ENCODE peak calls at places on chromosomes 16 and 17, in four cellular contexts. One of them, this sample, is unnamed.
A peak's percentile ranks its signal among the peaks of the same experiment; 100 is the strongest.

GRCh38 chr17:67606896-67607604 is 110.7 kb upstream of the NOL11 start:
- DNase-seq in heart left ventricle: no peak
- DNase-seq in left ventricle myocardium inferior: no peak
- DNase-seq in GM23248: no peak
- DNase-seq in this sample: no peak

GRCh38 chr16:58451945-58452401 is 48.0 kb upstream of the NDRG4 start:
- DNase-seq in heart left ventricle: no peak
- DNase-seq in left ventricle myocardium inferior: no peak
- DNase-seq in GM23248: peak; percentile 52
- DNase-seq in this sample: no peak

GRCh38 chr16:4962716-4963115 is 4.6 kb downstream of the SEC14L5 start:
- DNase-seq in heart left ventricle: no peak
- DNase-seq in left ventricle myocardium inferior: no peak
- DNase-seq in GM23248: no peak
- DNase-seq in this sample: no peak

GRCh38 chr16:57815987-57816745 is 13.9 kb upstream of the KIFC3 start:
- DNase-seq in heart left ventricle: peak; percentile 89
- DNase-seq in left ventricle myocardium inferior: peak; percentile 88
- DNase-seq in GM23248: peak; percentile 97
- DNase-seq in this sample: peak; percentile 97

GRCh38 chr17:14919580-14920160 is 345.5 kb downstream of the PMP22 start:
- DNase-seq in heart left ventricle: no peak
- DNase-seq in left ventricle myocardium inferior: no peak
- DNase-seq in GM23248: no peak
- DNase-seq in this sample: no peak

GRCh38 chr16:54506691-54507090 is 220.1 kb upstream of the IRX3 start:
- DNase-seq in heart left ventricle: no peak
- DNase-seq in left ventricle myocardium inferior: no peak
- DNase-seq in GM23248: no peak
- DNase-seq in this sample: no peak

GRCh38 chr16:11671676-11672075 is 3.4 kb downstream of the SNN start:
- DNase-seq in heart left ventricle: no peak
- DNase-seq in left ventricle myocardium inferior: no peak
- DNase-seq in GM23248: no peak
- DNase-seq in this sample: peak; percentile 48

GRCh38 chr17:15946611-15947120 is 1.7 kb downstream of the ADORA2B start:
- DNase-seq in heart left ventricle: no peak
- DNase-seq in left ventricle myocardium inferior: no peak
- DNase-seq in GM23248: peak; percentile 28
- DNase-seq in this sample: no peak

GRCh38 chr16:22306788-22307187 is 9.6 kb downstream of the POLR3E start:
- DNase-seq in heart left ventricle: no peak
- DNase-seq in left ventricle myocardium inferior: no peak
- DNase-seq in GM23248: no peak
- DNase-seq in this sample: no peak

GRCh38 chr16:23423496-23424049 is 29.4 kb downstream of the COG7 start:
- DNase-seq in heart left ventricle: peak; percentile 76
- DNase-seq in left ventricle myocardium inferior: peak; percentile 49
- DNase-seq in GM23248: peak; percentile 88
- DNase-seq in this sample: peak; percentile 78

GRCh38 chr17:75008373-75008772 is 4.1 kb upstream of the MRPL58 start:
- DNase-seq in heart left ventricle: no peak
- DNase-seq in left ventricle myocardium inferior: no peak
- DNase-seq in GM23248: no peak
- DNase-seq in this sample: no peak

GRCh38 chr17:63095459-63095858 is 129.4 kb downstream of the TANC2 start:
- DNase-seq in heart left ventricle: no peak
- DNase-seq in left ventricle myocardium inferior: no peak
- DNase-seq in GM23248: peak; percentile 4
- DNase-seq in this sample: no peak

GRCh38 chr16:60675022-60675421 is 1361.2 kb downstream of the CDH8 start:
- DNase-seq in heart left ventricle: no peak
- DNase-seq in left ventricle myocardium inferior: no peak
- DNase-seq in GM23248: no peak
- DNase-seq in this sample: no peak

GRCh38 chr16:84061236-84061830 is 18.7 kb upstream of the SLC38A8 start:
- DNase-seq in heart left ventricle: no peak
- DNase-seq in left ventricle myocardium inferior: no peak
- DNase-seq in GM23248: no peak
- DNase-seq in this sample: no peak

GRCh38 chr17:82297280-82297803 is 20.1 kb downstream of the CD7 start:
- DNase-seq in heart left ventricle: peak; percentile 65
- DNase-seq in left ventricle myocardium inferior: peak; percentile 72
- DNase-seq in GM23248: peak; percentile 73
- DNase-seq in this sample: peak; percentile 95

GRCh38 chr16:19164285-19164684 is 3.8 kb upstream of the SYT17 start:
- DNase-seq in heart left ventricle: no peak
- DNase-seq in left ventricle myocardium inferior: no peak
- DNase-seq in GM23248: no peak
- DNase-seq in this sample: no peak

GRCh38 chr16:75279277-75279676 is 27.9 kb upstream of the BCAR1 start:
- DNase-seq in heart left ventricle: no peak
- DNase-seq in left ventricle myocardium inferior: no peak
- DNase-seq in GM23248: peak; percentile 50
- DNase-seq in this sample: peak; percentile 44

GRCh38 chr16:54540525-54541180 is 254.1 kb upstream of the IRX3 start:
- DNase-seq in heart left ventricle: no peak
- DNase-seq in left ventricle myocardium inferior: no peak
- DNase-seq in GM23248: no peak
- DNase-seq in this sample: no peak

DNA sequence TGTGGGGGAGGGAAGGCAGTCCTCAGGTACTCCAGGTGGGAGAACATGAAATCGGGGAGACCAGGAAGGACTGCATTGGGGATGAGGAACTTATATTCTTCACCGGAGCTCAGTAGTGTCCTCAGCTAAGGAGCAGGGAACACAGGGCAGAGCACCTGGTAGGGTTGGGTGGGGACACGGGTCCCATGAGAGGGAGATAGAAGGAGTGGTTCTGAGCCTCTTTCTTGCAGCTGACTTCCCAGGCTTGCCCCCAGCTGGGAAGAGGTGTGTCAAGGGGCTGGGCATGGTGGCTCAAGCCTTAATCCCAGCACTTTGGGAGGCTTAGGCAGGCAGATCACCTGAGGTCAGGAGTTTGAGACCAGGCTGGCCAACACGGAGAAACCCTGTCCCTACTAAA is 2.1 kb downstream of the FHOD1 start:
- DNase-seq in heart left ventricle: no peak
- DNase-seq in left ventricle myocardium inferior: no peak
- DNase-seq in GM23248: no peak
- DNase-seq in this sample: peak; percentile 45
- H3K4me3 ChIP-seq in heart left ventricle: peak overlapping the region; percentile 88
- H3K4me3 ChIP-seq in left ventricle myocardium inferior: peak overlapping the region; percentile 88
- H3K4me3 ChIP-seq in GM23248: peak overlapping the region; percentile 88
- H3K4me3 ChIP-seq in this sample: no peak overlapping the region

DNA sequence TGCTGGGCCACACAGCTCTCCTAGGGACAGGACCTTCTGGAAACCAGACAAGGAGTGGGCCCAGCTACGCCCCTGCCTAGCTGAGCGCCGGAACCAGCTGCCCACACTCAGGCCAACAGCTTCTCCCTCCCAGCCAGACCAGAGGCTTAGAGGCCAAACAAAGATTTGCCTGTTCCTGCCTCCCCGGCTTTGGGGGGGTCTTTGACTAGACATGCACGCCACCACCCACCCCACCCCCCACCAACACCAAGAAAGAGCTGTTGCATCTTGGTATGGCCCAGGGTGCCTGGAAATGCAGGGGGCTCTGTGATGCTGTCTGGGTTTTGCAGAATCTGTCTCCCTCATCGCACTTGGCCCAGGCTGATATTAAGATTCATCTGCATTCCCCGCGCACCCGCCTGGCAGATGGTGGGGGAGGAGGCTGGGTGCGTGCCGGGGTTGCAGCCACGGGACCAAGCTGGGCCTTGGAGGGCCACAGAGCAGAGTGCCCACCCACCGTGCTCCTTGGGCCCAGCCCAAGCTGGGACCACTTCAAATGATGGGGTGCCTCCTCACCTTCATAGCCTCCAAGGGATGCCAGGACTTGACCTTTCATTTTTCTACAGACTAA is 1.3 kb upstream of the NXPH3 start:
- DNase-seq in heart left ventricle: no peak
- DNase-seq in left ventricle myocardium inferior: no peak
- DNase-seq in GM23248: no peak
- DNase-seq in this sample: no peak
- H3K27me3 ChIP-seq in heart left ventricle: peaks cover 27% of the 10 kb centered on the region
- H3K27me3 ChIP-seq in left ventricle myocardium inferior: no peaks in the 10 kb centered on the region
- H3K27me3 ChIP-seq in GM23248: peaks cover 3% of the 10 kb centered on the region
- H3K27me3 ChIP-seq in this sample: no peaks in the 10 kb centered on the region

DNA sequence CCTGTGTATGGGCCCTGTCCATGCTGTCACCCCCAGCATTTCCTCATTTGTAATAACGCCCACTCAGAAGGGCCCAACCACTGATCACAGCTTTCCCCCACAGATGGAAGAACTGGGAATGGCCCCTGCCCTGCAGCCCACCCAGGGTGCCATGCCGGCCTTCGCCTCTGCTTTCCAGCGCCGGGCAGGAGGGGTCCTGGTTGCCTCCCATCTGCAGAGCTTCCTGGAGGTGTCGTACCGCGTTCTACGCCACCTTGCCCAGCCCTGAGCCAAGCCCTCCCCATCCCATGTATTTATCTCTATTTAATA is 1.4 kb downstream of the CSF3 start:
- DNase-seq in heart left ventricle: no peak
- DNase-seq in left ventricle myocardium inferior: no peak
- DNase-seq in GM23248: no peak
- DNase-seq in this sample: no peak
- H3K4me1 ChIP-seq in heart left ventricle: peaks cover 62% of the 10 kb centered on the region
- H3K4me1 ChIP-seq in left ventricle myocardium inferior: peaks cover 67% of the 10 kb centered on the region
- H3K4me1 ChIP-seq in GM23248: peaks cover 39% of the 10 kb centered on the region
- H3K4me1 ChIP-seq in this sample: no peaks in the 10 kb centered on the region

DNA sequence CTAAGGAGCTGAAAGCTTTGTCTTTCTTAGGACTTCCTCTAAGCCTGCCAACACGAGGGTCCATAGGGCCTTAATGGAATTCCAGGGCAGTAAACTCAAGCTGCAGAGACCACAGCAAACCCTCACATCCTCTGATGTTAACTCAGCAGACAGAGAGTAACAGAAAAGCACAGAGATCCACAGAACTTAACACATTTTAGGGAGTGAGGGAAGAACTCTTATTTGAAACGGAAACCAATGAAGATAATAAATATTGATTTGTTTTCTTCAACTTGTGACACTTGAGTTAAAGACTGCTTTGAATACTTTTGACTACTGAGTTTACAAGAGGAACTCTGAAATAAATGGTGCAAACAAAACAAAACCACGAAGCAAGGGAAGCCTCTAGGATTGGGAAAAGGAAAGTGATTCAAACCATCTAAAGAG is 9.4 kb downstream of the DYNC1LI2 start:
- DNase-seq in heart left ventricle: peak; percentile 29
- DNase-seq in left ventricle myocardium inferior: no peak
- DNase-seq in GM23248: peak; percentile 26
- DNase-seq in this sample: no peak
- H3K4me3 ChIP-seq in heart left ventricle: peak overlapping the region; percentile 5
- H3K4me3 ChIP-seq in left ventricle myocardium inferior: peak overlapping the region; percentile 27
- H3K4me3 ChIP-seq in GM23248: peak overlapping the region; percentile 8
- H3K4me3 ChIP-seq in this sample: no peak overlapping the region